ENCODE peak calls at places on chromosomes 6 and 20, in four cellular contexts. One of them, this sample, is unnamed.

GRCh38 chr6:145372671-145373123 is 362.6 kb downstream of the EPM2A start:
- DNase-seq in glutamatergic neuron: no peak
- DNase-seq in ovary: no peak
- DNase-seq in tibial artery: no peak
- DNase-seq in this sample: no peak

GRCh38 chr6:148502083-148502772 is 159.6 kb downstream of the SASH1 start:
- DNase-seq in glutamatergic neuron: no peak
- DNase-seq in ovary: no peak
- DNase-seq in tibial artery: peak; percentile 77
- DNase-seq in this sample: no peak

GRCh38 chr6:147285087-147285855 is 81.1 kb downstream of the STXBP5 start:
- DNase-seq in ovary: no peak
- DNase-seq in tibial artery: no peak
- DNase-seq in glutamatergic neuron: no peak
- DNase-seq in this sample: no peak

GRCh38 chr6:6317825-6318733 is 2.4 kb downstream of the F13A1 start:
- DNase-seq in ovary: no peak
- DNase-seq in tibial artery: no peak
- DNase-seq in glutamatergic neuron: no peak
- DNase-seq in this sample: no peak

GRCh38 chr6:30348957-30349356 is 4.0 kb downstream of the RPP21 start:
- DNase-seq in glutamatergic neuron: no peak
- DNase-seq in ovary: no peak
- DNase-seq in tibial artery: no peak
- DNase-seq in this sample: no peak

GRCh38 chr20:53321596-53321995 is 272.0 kb downstream of the ZNF217 start:
- DNase-seq in tibial artery: no peak
- DNase-seq in ovary: no peak
- DNase-seq in glutamatergic neuron: no peak
- DNase-seq in this sample: no peak

GRCh38 chr20:33526769-33527168 is 36.9 kb downstream of the CBFA2T2 start:
- DNase-seq in glutamatergic neuron: no peak
- DNase-seq in ovary: no peak
- DNase-seq in tibial artery: no peak
- DNase-seq in this sample: no peak

GRCh38 chr6:135451617-135452190 is 45.8 kb downstream of the AHI1 start:
- DNase-seq in tibial artery: no peak
- DNase-seq in glutamatergic neuron: no peak
- DNase-seq in ovary: no peak
- DNase-seq in this sample: no peak

GRCh38 chr6:16450821-16451220 is 212.4 kb downstream of the GMPR start:
- DNase-seq in ovary: no peak
- DNase-seq in tibial artery: no peak
- DNase-seq in glutamatergic neuron: no peak
- DNase-seq in this sample: no peak

GRCh38 chr20:16710781-16711180 is 19.0 kb upstream of the SNRPB2 start:
- DNase-seq in glutamatergic neuron: no peak
- DNase-seq in ovary: no peak
- DNase-seq in tibial artery: no peak
- DNase-seq in this sample: no peak

GRCh38 chr6:5679696-5680494 is 326.8 kb downstream of the NRN1 start:
- DNase-seq in glutamatergic neuron: no peak
- DNase-seq in ovary: no peak
- DNase-seq in tibial artery: no peak
- DNase-seq in this sample: no peak